ENCODE peak calls at places on chromosomes 4 and X, in eight cellular contexts. T, L, F, D, J, X, Y and Q are unnamed samples.
A peak's percentile ranks its signal among the peaks of the same experiment; 100 is the strongest.

GRCh38 chr4:184766421-184766820 is 32.5 kb upstream of the CENPU start:
- DNase-seq in Y (no peak), F (no peak), L (no peak), D (no peak), X (peak; percentile 28), J (no peak), T (no peak), Q (no peak)

GRCh38 chrX:55160685-55161552 is 59.2 kb upstream of the PAGE5 start:
- DNase-seq in Y (peak; percentile 90), X (peak; percentile 94), T (peak; percentile 71), F (peak; percentile 96), J (peak; percentile 67), D (peak; percentile 86), L (peak; percentile 92), Q (peak; percentile 87)

GRCh38 chrX:11750051-11750450 is 8.0 kb upstream of the MSL3 start:
- DNase-seq in Y (no peak), L (no peak), J (no peak), X (no peak), T (no peak), F (no peak), D (no peak), Q (no peak)

GRCh38 chr4:107183155-107183774 is 147.2 kb upstream of the DKK2 start:
- DNase-seq in D (no peak), Y (peak; percentile 17), J (peak; percentile 18), L (peak; percentile 79), X (no peak), F (no peak), T (no peak), Q (peak; percentile 11)

GRCh38 chrX:97267916-97268680 is 384.4 kb downstream of the RPA4 start:
- DNase-seq in X (no peak), D (no peak), J (no peak), T (no peak), Y (no peak), F (no peak), L (peak; percentile 20), Q (no peak)

GRCh38 chr4:48421101-48421500 is 62.0 kb upstream of the SLC10A4 start:
- DNase-seq in J (no peak), T (no peak), L (no peak), X (no peak), Y (no peak), D (no peak), F (no peak), Q (no peak)

GRCh38 chrX:74251006-74251930 is 52.7 kb upstream of the ZCCHC13 start:
- DNase-seq in L (peak; percentile 82), X (no peak), T (no peak), D (no peak), Y (no peak), J (no peak), F (no peak), Q (no peak)

GRCh38 chr4:185729300-185729912 is 82.6 kb downstream of the SORBS2 start:
- DNase-seq in Y (no peak), X (no peak), L (peak; percentile 68), D (no peak), F (no peak), T (no peak), J (no peak), Q (no peak)

GRCh38 chr4:45453258-45453841 is 670.5 kb downstream of the GABRG1 start:
- DNase-seq in D (no peak), L (peak; percentile 37), T (no peak), J (no peak), X (no peak), F (no peak), Y (no peak), Q (no peak)

GRCh38 chr4:1011022-1011694 is at the start of gene FGFRL1:
- DNase-seq in T (peak; percentile 86), X (peak; percentile 95), F (peak; percentile 98), Y (peak; percentile 93), L (peak; percentile 94), D (peak; percentile 89), J (no peak), Q (peak; percentile 88)

GRCh38 chrX:45851434-45851991 is 650.8 kb upstream of the DIPK2B start:
- DNase-seq in F (no peak), L (no peak), J (no peak), Y (peak; percentile 2), D (no peak), T (no peak), X (no peak), Q (no peak)

GRCh38 chr4:53055716-53056413 is 193.7 kb downstream of the RASL11B start:
- DNase-seq in L (no peak), T (no peak), J (no peak), F (no peak), Y (no peak), D (no peak), X (no peak), Q (no peak)

GRCh38 chr4:94826206-94826605 is 68.5 kb downstream of the BMPR1B start:
- DNase-seq in F (no peak), J (no peak), D (no peak), Y (no peak), T (no peak), X (no peak), L (no peak), Q (no peak)

GRCh38 chr4:52957220-52957686 is 95.1 kb downstream of the RASL11B start:
- DNase-seq in F (no peak), X (no peak), J (no peak), T (no peak), D (no peak), Y (peak; percentile 21), L (peak; percentile 60), Q (no peak)

GRCh38 chr4:17957689-17958088 is 63.9 kb downstream of the LCORL start:
- DNase-seq in X (no peak), F (no peak), L (peak; percentile 8), J (no peak), D (no peak), Y (no peak), T (no peak), Q (no peak)

DNA sequence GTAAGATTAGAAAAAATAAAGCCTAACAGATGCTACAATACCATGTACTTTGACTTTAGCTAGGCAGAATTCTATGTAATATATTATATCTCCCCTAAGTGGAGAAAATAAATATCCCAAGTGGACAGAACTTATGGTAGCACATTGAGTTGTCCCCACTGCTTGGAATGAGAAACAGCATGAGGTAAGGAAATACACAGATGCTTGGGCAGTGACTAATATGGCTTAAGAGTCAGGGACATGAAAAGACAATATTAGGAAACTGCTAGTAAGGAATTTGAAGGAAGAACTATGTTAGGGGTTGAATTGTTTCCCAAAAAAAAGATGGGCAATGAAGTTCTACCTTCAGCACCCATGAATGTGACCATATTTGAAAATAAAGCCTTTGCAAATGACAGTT is 2265.1 kb downstream of the PCDH7 start:
- DNase-seq in T (no peak), J (no peak), Y (no peak), L (peak; percentile 36), D (no peak), F (no peak), X (no peak), Q (no peak)
- TF ChIP-seq CTCF in T (no peak), J (no peak), Y (no peak), L (no peak), D (no peak), F (no peak), X (no peak), Q (no peak)

DNA sequence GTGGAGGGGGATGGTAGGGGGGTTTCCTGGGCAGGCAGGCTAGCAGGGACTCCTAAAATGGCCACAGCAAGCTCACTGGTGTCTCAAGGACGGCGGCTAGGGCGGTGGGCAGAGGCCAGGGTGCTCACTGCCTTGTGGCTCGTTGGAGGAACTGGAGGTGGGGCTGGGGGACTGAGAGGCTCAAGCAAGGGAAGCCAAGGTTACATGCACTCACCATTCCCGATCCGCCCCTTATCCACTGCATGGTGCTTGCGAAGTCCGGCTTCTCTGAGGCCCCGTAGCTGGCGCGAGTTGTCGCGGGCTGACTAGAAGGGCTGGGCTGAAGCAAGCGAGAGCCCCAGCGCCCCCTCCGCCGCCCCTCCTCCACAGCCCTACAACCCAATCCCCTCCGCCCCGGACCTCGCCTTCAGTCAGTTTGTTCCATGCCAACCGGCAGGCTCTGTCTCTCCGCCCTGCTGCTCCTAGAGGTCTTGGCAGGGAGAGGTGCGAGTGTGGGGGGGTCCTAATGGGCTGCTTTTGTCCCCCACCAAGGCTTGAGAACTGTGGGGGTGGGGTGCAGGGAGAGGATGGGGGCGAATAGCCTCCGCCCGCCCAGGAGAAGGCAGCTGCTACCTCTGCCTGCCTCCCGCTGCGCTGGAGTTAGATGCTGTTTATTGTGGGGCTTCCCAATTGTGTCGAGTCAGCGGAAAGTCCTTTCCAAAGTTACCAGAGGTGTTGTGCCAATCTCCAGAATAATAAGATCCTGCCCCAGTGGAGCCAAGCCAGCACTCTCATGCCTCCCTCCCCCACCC is at the start of gene ARHGEF9:
- DNase-seq in T (no peak), F (peak; percentile 74), L (peak; percentile 8), X (peak; percentile 60), J (no peak), Y (peak; percentile 5), D (no peak), Q (peak; percentile 5)
- H3K4me3 ChIP-seq in T (peak within 1 kb of the TSS; percentile 21), F (peak within 1 kb of the TSS; percentile 71), L (peak within 1 kb of the TSS; percentile 41), X (peak within 1 kb of the TSS; percentile 60), J (peak within 1 kb of the TSS; percentile 20), Y (peak within 1 kb of the TSS; percentile 55), D (peak within 1 kb of the TSS; percentile 49), Q (peak within 1 kb of the TSS; percentile 48)

DNA sequence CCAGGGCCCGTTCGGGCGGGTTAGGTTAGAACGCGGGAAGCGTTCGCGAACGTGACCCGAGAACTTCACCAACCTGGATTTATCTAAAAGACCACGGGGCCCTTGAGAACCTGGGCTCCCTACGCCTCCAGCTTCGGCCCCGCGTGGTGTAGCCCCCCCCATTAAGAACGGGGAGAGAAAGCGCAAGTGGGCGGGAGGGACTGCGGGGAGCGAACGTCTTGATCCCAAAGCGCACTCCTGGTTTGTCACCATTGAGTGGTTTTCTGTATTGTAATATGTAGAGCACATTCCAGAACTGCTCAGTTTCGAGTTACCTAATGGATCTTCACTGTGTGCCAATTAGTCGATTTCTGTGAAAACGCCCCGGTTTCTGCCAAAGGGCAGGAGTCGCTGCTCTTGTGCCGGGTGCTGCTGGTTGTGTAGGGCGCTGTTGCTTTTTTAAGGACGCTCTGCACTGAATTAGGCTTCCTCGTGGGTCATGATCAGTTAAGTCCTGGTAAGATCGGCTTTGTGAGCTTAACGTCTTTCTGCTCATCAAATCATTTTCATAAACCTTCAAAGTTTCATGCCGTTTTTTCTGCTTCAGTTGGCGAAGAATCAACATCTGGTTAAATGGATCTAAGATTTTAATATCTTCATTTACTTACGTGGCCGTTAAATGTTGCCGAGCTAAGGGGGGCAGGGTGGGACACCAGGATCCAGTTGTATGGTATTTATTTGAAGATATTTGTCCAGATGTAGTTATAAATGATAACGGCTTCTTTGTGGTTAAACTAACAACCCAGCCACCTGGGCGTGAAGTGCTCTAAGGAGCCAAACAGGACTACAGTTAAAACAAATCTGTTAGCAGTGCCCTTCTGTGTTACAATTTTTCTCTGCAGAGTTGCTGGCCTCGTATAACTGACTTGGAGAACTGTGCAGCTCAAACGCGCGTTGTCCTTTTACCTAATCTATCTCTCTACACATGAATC is 808 bp downstream of the MND1 start:
- DNase-seq in Y (peak; percentile 18), T (no peak), L (peak; percentile 69), J (peak; percentile 37), F (no peak), D (peak; percentile 63), X (peak; percentile 72), Q (peak; percentile 19)
- TF ChIP-seq CTCF in Y (no peak), T (no peak), L (no peak), J (no peak), F (no peak), D (no peak), X (no peak), Q (no peak)

DNA sequence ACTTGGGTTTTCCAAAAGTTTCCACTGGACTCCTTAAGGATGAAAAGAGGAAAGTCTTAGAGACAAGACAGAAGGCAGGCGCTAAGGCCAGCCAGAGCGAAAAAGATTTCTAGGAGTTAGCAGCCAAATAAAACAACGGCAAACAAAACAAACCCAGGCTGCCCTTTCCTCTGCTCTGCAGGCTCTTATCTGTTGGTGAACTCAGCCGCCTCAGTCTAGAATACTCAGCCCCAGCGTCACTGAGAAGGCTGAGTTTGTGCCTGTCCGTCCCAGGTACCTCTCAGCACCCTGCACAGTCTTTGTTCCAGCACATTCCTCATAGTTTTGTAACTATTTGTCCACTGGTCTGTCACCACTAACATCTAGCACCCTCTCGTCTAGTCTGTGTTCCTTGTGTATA is 75.6 kb upstream of the FAM9C start:
- DNase-seq in F (no peak), Y (peak; percentile 25), T (no peak), X (peak; percentile 67), L (peak; percentile 81), D (peak; percentile 79), J (no peak), Q (no peak)
- H3K4me3 ChIP-seq in F (no peak overlapping the region), Y (no peak overlapping the region), T (no peak overlapping the region), X (no peak overlapping the region), L (no peak overlapping the region), D (no peak overlapping the region), J (no peak overlapping the region), Q (no peak overlapping the region)